ENCODE peak calls at places on chromosomes 5 and 9, in five cellular contexts. H is GM13977, S is foreskin fibroblast, O is omental fat pad, T is GM20000. L is an unnamed sample.
A peak's percentile ranks its signal among the peaks of the same experiment; 100 is the strongest.

GRCh38 chr5:180352116-180352975 is 790 bp downstream of the GFPT2 start:
- DNase-seq in H (no peak), S (peak; percentile 55), O (no peak), T (peak; percentile 51), L (no peak)

GRCh38 chr5:151063136-151063544 is 17.7 kb downstream of the TNIP1 start:
- DNase-seq in H (no peak), S (peak; percentile 79), O (no peak), T (no peak), L (no peak)

GRCh38 chr9:131587331-131587730 is 42.0 kb downstream of the PRRT1B start:
- DNase-seq in H (no peak), S (no peak), O (no peak), T (no peak), L (no peak)

GRCh38 chr9:14400658-14400995 is 86.7 kb upstream of the NFIB start:
- DNase-seq in H (no peak), S (peak; percentile 59), O (no peak), T (no peak), L (no peak)

GRCh38 chr9:120439147-120439546 is 140.8 kb downstream of the CDK5RAP2 start:
- DNase-seq in H (no peak), S (no peak), O (no peak), T (no peak), L (no peak)

GRCh38 chr5:57700484-57700883 is 217.9 kb upstream of the ACTBL2 start:
- DNase-seq in H (no peak), S (no peak), O (no peak), T (no peak), L (no peak)

GRCh38 chr9:77018058-77019009 is 1.1 kb upstream of the FOXB2 start:
- DNase-seq in H (peak; percentile 39), S (no peak), O (no peak), T (no peak), L (peak; percentile 33)

GRCh38 chr5:94422819-94423218 is 195.6 kb downstream of the KIAA0825 start:
- DNase-seq in H (no peak), S (peak; percentile 36), O (no peak), T (no peak), L (no peak)

GRCh38 chr5:147098233-147098790 is 136.5 kb upstream of the STK32A start:
- DNase-seq in H (peak; percentile 20), S (no peak), O (no peak), T (peak; percentile 11), L (peak; percentile 15)

GRCh38 chr5:172235132-172235780 is 41.3 kb downstream of the EFCAB9 start:
- DNase-seq in H (no peak), S (no peak), O (no peak), T (no peak), L (no peak)

GRCh38 chr5:142981475-142981874 is 211.3 kb downstream of the ARHGAP26 start:
- DNase-seq in H (no peak), S (no peak), O (no peak), T (no peak), L (no peak)

GRCh38 chr9:13410566-13411031 is 131.1 kb upstream of the MPDZ start:
- DNase-seq in H (no peak), S (no peak), O (no peak), T (no peak), L (no peak)

GRCh38 chr9:11064853-11065252 is 452.1 kb upstream of the PTPRD start:
- DNase-seq in H (no peak), S (no peak), O (no peak), T (no peak), L (no peak)

GRCh38 chr5:1057485-1057825 is 48.9 kb downstream of the NKD2 start:
- DNase-seq in H (no peak), S (no peak), O (no peak), T (no peak), L (no peak)

GRCh38 chr5:10306114-10306513 is 1.6 kb downstream of the CMBL start:
- DNase-seq in H (no peak), S (no peak), O (no peak), T (no peak), L (no peak)

DNA sequence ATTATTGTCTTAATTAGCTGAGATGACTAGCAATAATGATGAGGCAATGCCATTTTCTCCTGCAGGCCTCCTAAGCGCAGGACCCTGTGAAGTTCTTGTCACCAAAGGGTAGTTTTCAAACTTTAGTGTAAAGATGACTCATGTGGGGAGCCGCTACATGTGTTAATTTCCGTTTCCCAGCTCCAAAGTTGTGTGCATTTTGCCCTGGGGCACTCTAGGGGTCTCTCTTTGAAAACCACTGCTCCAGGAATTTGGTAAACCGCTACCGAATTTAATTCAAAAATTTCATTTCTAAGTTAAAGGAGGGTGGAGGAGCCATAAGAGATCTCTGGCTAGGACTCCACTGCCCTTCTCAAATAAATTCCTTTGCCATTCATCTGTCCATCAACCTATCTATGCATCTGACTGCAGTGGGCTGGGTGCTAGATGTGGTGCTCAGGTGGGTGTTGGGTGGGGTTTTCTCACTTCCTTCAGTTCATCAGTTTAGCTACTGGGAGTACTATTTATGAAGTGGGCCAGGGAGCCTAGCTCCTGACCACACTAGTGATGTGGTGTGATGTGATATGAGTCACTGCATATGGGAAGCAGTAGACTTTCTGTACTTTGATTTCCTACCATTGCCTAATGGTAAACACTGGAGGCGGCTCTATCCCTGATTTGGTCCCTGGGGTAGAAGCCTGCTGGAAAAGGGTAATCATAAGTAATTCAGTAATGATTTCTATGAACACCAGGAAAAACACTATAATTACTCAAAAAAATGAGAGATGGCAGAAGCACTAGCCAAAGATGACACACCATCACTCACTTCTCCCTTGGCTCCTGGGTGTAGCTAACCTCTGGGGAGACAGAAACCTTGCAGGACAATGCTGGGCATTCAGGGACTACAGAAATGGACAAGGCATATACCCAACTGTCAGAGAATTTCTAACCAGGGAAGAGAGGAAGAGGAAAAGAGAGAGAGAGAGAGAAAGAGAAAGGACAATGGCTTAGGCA is 4.0 kb upstream of the ZSWIM6 start:
- DNase-seq in H (peak; percentile 53), S (peak; percentile 85), O (no peak), T (peak; percentile 60), L (peak; percentile 52)
- TF ChIP-seq CTCF in H (peak; percentile 3), S (no peak), O (no peak), T (no peak), L (no peak)

GRCh38 chr5:34919077-34919476 is 3.6 kb downstream of the BRIX1 start:
- DNase-seq in H (no peak), S (no peak), O (no peak), T (no peak), L (no peak)
- TF ChIP-seq CTCF in H (no peak), S (peak; percentile 8), O (no peak), T (no peak), L (no peak)

GRCh38 chr5:115349001-115349817 is 52.8 kb upstream of the CCDC112 start:
- DNase-seq in H (no peak), S (peak; percentile 80), O (no peak), T (no peak), L (no peak)
- TF ChIP-seq CTCF in H (no peak), S (peak; percentile 11), O (no peak), T (no peak), L (no peak)

DNA sequence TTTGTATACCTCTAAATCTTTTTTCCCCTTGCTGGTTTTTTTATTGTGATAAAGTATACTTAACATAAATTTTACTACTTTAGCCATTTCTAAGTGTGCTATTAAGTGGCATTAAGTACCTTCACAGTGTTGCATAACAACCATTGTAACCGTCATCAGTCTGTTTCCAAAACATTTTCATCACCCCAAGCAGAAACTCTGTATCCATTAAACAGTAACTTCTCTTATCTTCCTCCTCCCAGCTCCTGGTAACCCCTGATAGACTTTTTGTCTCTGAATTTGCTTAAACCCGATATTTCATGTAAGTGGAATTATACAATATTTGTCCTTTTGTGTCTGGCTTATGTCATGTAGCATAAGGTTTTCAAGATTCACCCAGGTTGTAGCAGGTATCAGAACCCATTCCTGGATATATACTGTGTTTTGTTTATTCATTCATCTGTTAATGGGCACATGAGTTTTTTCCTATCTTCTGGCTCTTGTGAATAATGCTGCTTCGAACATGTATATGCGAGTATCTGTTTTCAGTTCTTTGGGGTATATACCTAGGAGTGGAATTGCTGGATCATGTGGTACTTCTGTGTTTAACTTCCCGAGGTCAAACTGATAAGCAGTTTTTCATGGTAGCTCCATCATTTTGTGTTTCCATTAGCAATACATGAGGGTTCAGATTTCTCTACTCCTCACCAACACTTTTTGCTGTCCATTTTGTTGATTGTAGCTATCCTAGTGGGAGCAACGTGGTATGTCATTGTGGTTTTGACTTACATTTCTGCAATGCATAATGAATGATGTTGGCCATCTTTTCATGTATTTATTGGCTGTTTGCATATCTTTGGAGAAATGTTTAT is 66.5 kb downstream of the EHMT1 start:
- DNase-seq in H (no peak), S (peak; percentile 54), O (no peak), T (no peak), L (no peak)
- TF ChIP-seq CTCF in H (no peak), S (no peak), O (no peak), T (no peak), L (no peak)

DNA sequence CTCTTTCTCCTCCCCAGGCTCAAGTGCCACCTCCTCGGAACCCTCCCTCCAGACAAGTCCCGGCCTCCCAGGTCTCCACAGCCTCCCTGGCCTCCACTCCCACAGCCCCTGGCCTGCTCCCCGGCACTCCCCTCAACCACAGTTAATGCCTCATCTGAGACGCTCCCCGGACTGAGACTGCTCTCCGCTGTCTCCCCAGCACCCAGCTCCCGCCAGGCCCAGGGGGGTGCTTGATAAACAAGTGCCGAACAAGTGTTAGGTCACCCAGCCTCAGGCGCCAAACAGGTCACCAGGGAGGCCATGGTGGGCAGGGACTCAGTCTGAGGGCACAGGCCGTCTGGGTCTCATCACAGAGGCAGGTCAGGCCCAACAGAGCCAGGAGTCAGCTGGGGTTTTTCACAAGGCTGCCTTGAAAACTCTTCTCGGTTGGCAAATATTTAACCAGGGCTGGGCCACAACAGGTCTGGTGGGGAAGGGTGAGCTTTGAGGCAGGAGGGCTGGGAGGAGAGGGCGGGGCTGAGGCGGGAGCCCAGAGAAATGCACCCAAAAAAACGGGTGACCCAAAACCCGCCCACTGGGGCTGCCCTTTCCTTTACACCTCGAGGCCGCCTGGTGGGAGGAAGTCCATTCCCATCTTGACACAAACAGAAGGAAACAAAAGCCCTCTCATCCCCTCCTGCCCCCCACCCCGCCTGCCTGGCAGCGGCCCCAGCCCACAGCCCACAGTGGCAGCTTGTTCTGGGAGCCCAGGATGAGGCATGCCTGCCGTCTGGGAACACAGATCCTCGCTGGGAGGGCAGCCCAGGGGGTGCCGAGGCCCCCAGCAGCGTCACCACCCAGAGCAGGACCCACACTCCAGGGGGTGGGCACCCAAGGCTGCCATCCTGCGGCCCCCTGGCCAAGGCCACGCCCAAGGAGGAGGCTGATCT is 66.6 kb upstream of the STXBP1 start:
- DNase-seq in H (no peak), S (no peak), O (no peak), T (peak; percentile 53), L (no peak)
- TF ChIP-seq CTCF in H (no peak), S (no peak), O (no peak), T (no peak), L (no peak)

DNA sequence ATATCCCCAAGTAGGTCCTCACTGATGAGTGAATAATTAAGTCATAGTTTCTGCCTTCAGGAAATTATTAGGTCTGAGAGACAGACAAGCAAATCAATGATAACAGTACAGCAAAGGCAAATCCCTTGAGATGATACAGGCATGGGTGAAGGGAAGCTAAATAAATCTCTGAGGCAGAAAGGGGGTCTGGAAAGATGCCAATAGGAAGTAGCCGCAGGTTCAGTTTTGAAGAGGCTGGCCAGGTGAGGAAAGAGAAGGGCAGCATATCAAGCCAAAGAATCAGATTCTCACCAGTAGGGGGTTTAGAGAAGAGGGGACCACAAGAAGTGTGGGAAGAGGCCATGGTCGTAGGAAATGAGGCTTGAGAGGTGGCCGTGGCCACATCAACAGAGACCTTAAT is 85.8 kb downstream of the KIAA1958 start:
- DNase-seq in H (no peak), S (no peak), O (no peak), T (no peak), L (no peak)
- TF ChIP-seq CTCF in H (no peak), S (no peak), O (no peak), T (no peak), L (no peak)

GRCh38 chr5:66769839-66770617 is 173.8 kb downstream of the MAST4 start:
- DNase-seq in H (no peak), S (no peak), O (no peak), T (no peak), L (no peak)
- TF ChIP-seq CTCF in H (peak; percentile 35), S (no peak), O (no peak), T (no peak), L (peak; percentile 7)

GRCh38 chr9:2291980-2292704 is 277.0 kb downstream of the SMARCA2 start:
- DNase-seq in H (no peak), S (peak; percentile 22), O (no peak), T (no peak), L (no peak)
- TF ChIP-seq CTCF in H (no peak), S (no peak), O (no peak), T (no peak), L (no peak)

L was measured in GM13976.